ENCODE peak calls at places on chromosomes 6 and 20, in six cellular contexts. P, Z, T, X, R and E are unnamed samples.

GRCh38 chr20:24959591-24960301 is 10.7 kb downstream of the CST7 start:
- DNase-seq in X (no peak), T (no peak), R (peak), Z (no peak), P (no peak), E (no peak)

GRCh38 chr6:26224940-26225847 is 138.0 kb downstream of the HFE start:
- DNase-seq in R (peak), Z (no peak), P (no peak), X (peak), T (peak), E (peak)

GRCh38 chr20:10655723-10656122 is 18.1 kb downstream of the JAG1 start:
- DNase-seq in T (no peak), X (no peak), P (no peak), Z (no peak), R (no peak), E (no peak)

GRCh38 chr6:163291622-163292021 is 122.9 kb upstream of the QKI start:
- DNase-seq in P (no peak), Z (no peak), R (no peak), X (no peak), T (no peak), E (no peak)

GRCh38 chr6:47741807-47742206 is 40.0 kb upstream of the OPN5 start:
- DNase-seq in P (peak), T (no peak), R (no peak), X (peak), Z (no peak), E (no peak)

GRCh38 chr6:105774247-105774646 is 311.9 kb upstream of the PRDM1 start:
- DNase-seq in P (no peak), X (no peak), R (no peak), Z (no peak), T (no peak), E (no peak)

GRCh38 chr6:11632231-11632630 is 94.7 kb downstream of the TMEM170B start:
- DNase-seq in T (no peak), X (peak), R (no peak), Z (peak), P (no peak), E (no peak)

GRCh38 chr6:73942581-73942980 is 246.6 kb downstream of the CD109 start:
- DNase-seq in X (peak), R (peak), Z (no peak), T (peak), P (no peak), E (no peak)

GRCh38 chr6:53347250-53347920 is 1.4 kb downstream of the ELOVL5 start:
- DNase-seq in R (no peak), T (no peak), X (peak), Z (no peak), P (no peak), E (no peak)

GRCh38 chr6:38625191-38625590 is 14.5 kb downstream of the BTBD9 start:
- DNase-seq in P (no peak), Z (no peak), T (no peak), X (no peak), R (no peak), E (no peak)

GRCh38 chr6:11423072-11423471 is 114.5 kb upstream of the TMEM170B start:
- DNase-seq in X (peak), Z (no peak), P (no peak), R (no peak), T (no peak), E (no peak)

GRCh38 chr6:97726378-97726777 is 443.4 kb upstream of the MMS22L start:
- DNase-seq in X (no peak), R (peak), T (no peak), P (no peak), Z (no peak), E (no peak)

GRCh38 chr6:38725414-38726183 is 10.5 kb downstream of the DNAH8 start:
- DNase-seq in Z (no peak), P (no peak), X (peak), T (no peak), R (no peak), E (no peak)

GRCh38 chr6:156933201-156934053 is 156.2 kb downstream of the ARID1B start:
- DNase-seq in Z (no peak), P (no peak), X (no peak), T (no peak), R (peak), E (peak)

GRCh38 chr6:3227363-3228045 is at the start of gene TUBB2B:
- DNase-seq in X (no peak), T (no peak), Z (peak), P (peak), R (peak), E (peak)

GRCh38 chr6:52502306-52503029 is 74.4 kb downstream of the TRAM2 start:
- DNase-seq in X (no peak), Z (peak), R (no peak), P (no peak), T (no peak), E (no peak)

GRCh38 chr6:168310945-168311344 is 8.6 kb downstream of the DACT2 start:
- DNase-seq in X (no peak), T (no peak), R (no peak), P (no peak), Z (no peak), E (no peak)

GRCh38 chr6:17959317-17959716 is 28.1 kb downstream of the KIF13A start:
- DNase-seq in P (no peak), R (no peak), X (no peak), Z (no peak), T (no peak), E (no peak)

GRCh38 chr20:62786100-62786499 is 10.2 kb upstream of the MRGBP start:
- DNase-seq in X (no peak), R (no peak), T (no peak), P (no peak), Z (no peak), E (no peak)

GRCh38 chr6:71124340-71124739 is 164.3 kb upstream of the OGFRL1 start:
- DNase-seq in P (no peak), T (no peak), R (no peak), X (no peak), Z (no peak), E (no peak)

GRCh38 chr6:73983367-73983766 is 287.4 kb downstream of the CD109 start:
- DNase-seq in R (no peak), Z (no peak), X (no peak), P (no peak), T (peak), E (no peak)

GRCh38 chr6:152595507-152595906 is 41.7 kb downstream of the SYNE1 start:
- DNase-seq in Z (no peak), X (no peak), R (no peak), P (no peak), T (no peak), E (no peak)
- TF ChIP-seq CTCF in Z (peak), X (peak), R (peak), P (peak), T (peak), E (peak)

DNA sequence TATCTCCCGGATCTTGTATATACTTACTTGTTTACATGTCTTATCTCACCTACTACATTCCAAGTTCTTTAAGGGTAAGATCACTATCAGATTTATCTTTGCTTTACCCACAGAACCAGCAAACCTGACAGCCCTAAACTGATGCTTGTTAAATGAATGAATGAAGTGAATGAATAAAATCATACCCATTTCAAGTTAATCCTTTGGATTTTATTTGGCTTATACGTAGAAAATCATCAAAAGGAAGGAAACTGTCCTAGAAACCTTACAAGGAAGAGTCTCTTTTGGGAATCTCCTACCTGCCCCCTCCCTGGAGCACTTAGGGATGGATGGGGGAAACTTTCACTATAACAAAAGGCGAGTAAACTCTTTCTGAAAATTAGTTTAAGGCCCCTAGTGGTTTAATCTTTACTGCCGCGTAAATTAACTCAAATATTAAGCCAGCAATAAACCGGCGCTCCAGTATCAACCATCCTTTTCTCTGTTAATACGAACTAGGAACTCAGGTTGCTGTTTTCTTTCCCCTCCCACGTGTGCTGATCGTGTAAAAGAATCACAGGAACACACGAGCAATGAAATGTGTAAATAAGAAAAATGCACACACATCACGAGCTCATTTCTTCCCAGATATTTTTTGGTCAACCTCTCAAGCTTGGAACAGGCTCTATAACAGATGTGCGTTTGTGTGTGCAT is 1.2 kb upstream of the UTRN start:
- DNase-seq in X (peak), P (no peak), T (no peak), R (no peak), Z (no peak), E (no peak)
- TF ChIP-seq CTCF in X (no peak), P (peak), T (peak), R (peak), Z (no peak), E (peak)

GRCh38 chr6:84348801-84349200 is 121.4 kb upstream of the CEP162 start:
- DNase-seq in T (no peak), R (no peak), X (no peak), Z (no peak), P (no peak), E (no peak)

GRCh38 chr6:84349542-84349941 is 122.1 kb upstream of the CEP162 start:
- DNase-seq in T (no peak), R (no peak), X (no peak), Z (no peak), P (no peak), E (no peak)

GRCh38 chr6:84344005-84344404 is 116.6 kb upstream of the CEP162 start:
- DNase-seq in T (no peak), P (no peak), Z (no peak), R (no peak), X (no peak), E (no peak)

GRCh38 chr6:84350397-84350796 is 123.0 kb upstream of the CEP162 start:
- DNase-seq in P (no peak), R (no peak), T (no peak), X (no peak), Z (no peak), E (no peak)

DNA sequence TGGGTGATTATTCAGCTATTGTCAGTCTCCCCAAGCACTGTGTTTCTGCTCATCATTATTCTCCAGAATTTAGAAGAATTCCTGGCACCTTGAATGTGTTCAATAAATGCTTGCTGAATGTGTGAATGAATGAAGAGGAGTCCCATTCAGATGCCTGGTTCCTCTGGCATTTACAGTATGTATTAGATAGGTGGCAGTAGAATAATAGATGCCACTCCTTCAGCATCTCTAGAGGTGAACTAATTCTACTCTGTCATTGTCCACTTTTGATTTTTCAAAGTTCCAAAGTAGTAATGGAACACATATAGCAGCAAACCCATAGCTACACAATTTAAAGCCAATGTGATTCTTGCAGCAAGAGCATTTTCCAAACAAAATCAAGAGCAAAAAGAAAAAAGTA is 118.9 kb upstream of the CEP162 start:
- DNase-seq in P (no peak), X (no peak), T (no peak), R (no peak), Z (no peak), E (no peak)
- TF ChIP-seq CTCF in P (no peak), X (peak), T (peak), R (no peak), Z (no peak), E (no peak)

DNA sequence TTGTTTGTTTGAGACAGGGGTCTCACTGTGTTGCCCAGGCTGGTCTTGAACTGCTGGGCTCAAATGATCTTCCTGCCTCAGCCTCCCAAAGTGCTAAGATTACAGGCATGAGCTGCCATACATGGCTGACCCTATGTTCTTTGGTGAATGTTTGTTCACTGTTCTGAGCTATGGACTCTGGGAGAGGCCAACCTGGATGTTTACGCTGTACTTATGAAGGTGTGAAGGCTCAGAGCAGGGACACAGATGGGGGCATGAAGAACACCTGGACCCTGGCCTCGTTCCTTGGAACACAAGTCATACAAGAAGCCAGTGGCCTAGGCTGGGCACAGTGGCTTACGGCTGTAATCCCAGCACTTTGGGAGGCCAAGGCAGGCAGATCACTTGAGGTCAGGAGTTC is 21.1 kb upstream of the CD24 start:
- DNase-seq in Z (no peak), P (no peak), T (no peak), X (no peak), R (no peak), E (no peak)
- TF ChIP-seq CTCF in Z (no peak), P (no peak), T (no peak), X (no peak), R (no peak), E (no peak)

GRCh38 chr6:149027484-149027883 is 280.7 kb downstream of the UST start:
- DNase-seq in X (no peak), R (no peak), T (no peak), Z (no peak), P (no peak), E (no peak)
- TF ChIP-seq CTCF in X (no peak), R (no peak), T (no peak), Z (no peak), P (no peak), E (no peak)

DNA sequence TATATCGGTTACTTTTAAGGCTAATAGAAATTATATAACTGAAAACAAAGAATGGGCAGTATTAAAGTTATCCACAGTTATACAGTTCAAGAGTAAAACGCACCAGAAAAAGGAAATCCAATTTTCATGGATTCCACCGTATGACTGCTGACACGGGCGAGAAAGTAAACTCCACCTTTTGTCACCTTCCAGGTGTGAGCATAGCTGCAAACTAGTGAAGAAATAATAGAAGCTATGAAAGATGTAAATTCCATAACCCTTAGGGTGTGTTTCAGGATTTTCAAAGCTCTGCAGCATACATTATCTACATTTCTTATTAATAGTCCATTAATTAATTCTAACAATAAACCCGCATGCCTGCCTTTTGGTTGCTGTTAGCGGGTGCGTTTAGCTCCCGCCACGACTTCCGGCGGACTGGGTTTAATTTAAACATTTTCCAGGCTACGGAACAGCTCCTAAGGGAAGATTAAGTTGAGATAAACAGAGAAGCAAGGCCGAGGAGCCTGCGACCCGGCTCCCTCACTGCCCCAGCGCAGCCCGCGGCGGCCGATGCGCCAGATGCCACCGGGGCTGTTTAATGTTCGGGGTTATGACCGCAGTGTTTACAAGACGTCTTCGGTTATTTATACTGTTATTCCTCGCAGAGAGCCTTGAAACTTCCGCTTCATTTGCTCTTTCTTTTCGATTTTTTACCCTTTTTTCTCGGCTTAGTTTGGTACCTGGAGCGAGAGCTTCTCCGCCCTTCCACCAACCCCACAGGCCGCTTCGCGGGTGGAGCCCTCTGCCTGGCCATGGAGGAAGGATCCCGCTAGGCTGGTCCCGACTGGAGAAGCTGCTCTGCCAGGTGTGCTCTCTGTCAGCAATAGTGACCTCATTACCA is 3.8 kb downstream of the TCF21 start:
- DNase-seq in T (no peak), X (no peak), R (peak), Z (no peak), P (no peak), E (no peak)
- TF ChIP-seq CTCF in T (no peak), X (no peak), R (no peak), Z (no peak), P (no peak), E (no peak)

GRCh38 chr20:4610871-4611270 is 110.8 kb upstream of the PRND start:
- DNase-seq in Z (no peak), T (no peak), X (no peak), R (no peak), P (no peak), E (no peak)

GRCh38 chr20:4617484-4617883 is 104.2 kb upstream of the PRND start:
- DNase-seq in Z (no peak), X (no peak), T (no peak), P (no peak), R (no peak), E (no peak)

GRCh38 chr20:4613184-4613583 is 108.5 kb upstream of the PRND start:
- DNase-seq in T (no peak), P (no peak), Z (no peak), R (no peak), X (peak), E (no peak)

GRCh38 chr20:4617019-4617418 is 104.7 kb upstream of the PRND start:
- DNase-seq in P (no peak), T (no peak), X (no peak), R (no peak), Z (no peak), E (no peak)

GRCh38 chr20:4613718-4614620 is 107.7 kb upstream of the PRND start:
- DNase-seq in Z (no peak), T (no peak), P (peak), R (peak), X (peak), E (peak)
- TF ChIP-seq CTCF in Z (peak), T (peak), P (peak), R (peak), X (peak), E (peak)

DNA sequence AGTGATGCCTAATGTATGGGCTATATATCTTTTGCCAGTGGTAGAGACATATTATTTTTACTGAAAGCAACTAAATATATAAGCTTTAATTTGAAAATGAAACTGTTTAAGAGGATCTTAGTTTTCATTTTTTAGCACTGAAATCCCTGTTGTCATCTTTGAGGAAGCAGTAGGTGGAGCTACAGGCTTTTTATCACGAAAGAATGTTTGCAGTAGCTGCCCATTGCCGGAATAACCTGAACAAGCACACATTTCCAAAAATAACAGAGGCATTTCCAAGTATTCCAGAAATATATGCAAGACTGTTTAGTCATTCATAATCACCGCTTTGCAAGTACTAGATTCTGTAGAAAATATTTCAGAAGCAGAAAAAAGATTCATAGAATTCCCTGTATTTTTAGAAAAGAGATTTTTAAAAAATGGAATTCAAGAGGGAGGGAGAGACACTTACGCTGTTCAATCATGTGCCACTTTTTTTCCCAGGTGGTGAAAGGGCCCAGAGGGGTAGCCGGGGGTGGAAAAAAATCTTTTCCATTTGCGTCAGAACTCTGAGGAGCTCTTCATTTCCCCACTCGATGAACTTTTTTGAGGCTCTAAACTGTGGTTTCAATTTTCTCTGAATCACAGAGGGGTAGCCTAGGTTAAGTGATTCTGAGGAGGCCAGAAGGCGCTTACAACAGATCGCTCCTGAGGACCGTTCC is 142.5 kb upstream of the FERMT1 start:
- DNase-seq in R (no peak), P (no peak), Z (no peak), T (peak), X (peak), E (no peak)
- TF ChIP-seq CTCF in R (peak), P (peak), Z (peak), T (peak), X (peak), E (peak)